ENCODE peak calls at places on chromosome 11, in four cellular contexts. P, T, B and M are unnamed samples.

GRCh38 chr11:16841481-16841880 is 103.0 kb downstream of the C11orf58 start:
- DNase-seq in P (no peak), T (no peak), B (no peak), M (no peak)

GRCh38 chr11:121722431-121723256 is 269.9 kb upstream of the SORL1-AS1 start:
- DNase-seq in P (no peak), T (peak; percentile 89), B (peak; percentile 91), M (peak; percentile 47)

GRCh38 chr11:75635009-75635909 is 33.6 kb downstream of the MAP6 start:
- DNase-seq in P (no peak), T (peak; percentile 52), B (peak; percentile 76), M (no peak)

GRCh38 chr11:10379871-10380568 is 75.0 kb upstream of the AMPD3 start:
- DNase-seq in P (no peak), T (no peak), B (no peak), M (no peak)

GRCh38 chr11:18802381-18803257 is 11.0 kb upstream of the PTPN5 start:
- DNase-seq in P (peak; percentile 24), T (no peak), B (no peak), M (peak; percentile 32)

GRCh38 chr11:115418626-115419025 is 85.6 kb downstream of the CADM1 start:
- DNase-seq in P (no peak), T (no peak), B (no peak), M (no peak)

GRCh38 chr11:97850726-97851125 is 1170.0 kb upstream of the CNTN5 start:
- DNase-seq in P (no peak), T (no peak), B (no peak), M (no peak)

GRCh38 chr11:29482510-29482909 is 534.3 kb downstream of the KCNA4 start:
- DNase-seq in P (no peak), T (no peak), B (no peak), M (no peak)

GRCh38 chr11:130865091-130865771 is 51.0 kb downstream of the SNX19 start:
- DNase-seq in P (no peak), T (no peak), B (peak; percentile 72), M (no peak)

GRCh38 chr11:36385121-36385530 is 89.0 kb downstream of the PRR5L start:
- DNase-seq in P (no peak), T (no peak), B (no peak), M (no peak)

GRCh38 chr11:132640952-132641351 is 891.3 kb downstream of the OPCML start:
- DNase-seq in P (no peak), T (no peak), B (no peak), M (no peak)

GRCh38 chr11:23127706-23128105 is 267.4 kb upstream of the CCDC179 start:
- DNase-seq in P (no peak), T (no peak), B (no peak), M (no peak)

GRCh38 chr11:35792846-35793192 is 130.2 kb downstream of the TRIM44 start:
- DNase-seq in P (no peak), T (no peak), B (no peak), M (no peak)

GRCh38 chr11:87722756-87723599 is 452.3 kb downstream of the RAB38 start:
- DNase-seq in P (no peak), T (no peak), B (no peak), M (peak; percentile 40)